ENCODE peak calls at places on chromosomes 2 and 18, in eight cellular contexts. L is stomach; I is tibial nerve; C is AG04450; B is CD4-positive, alpha-beta T cell; F is PC-3; P is colonic mucosa; M is foreskin keratinocyte. R is an unnamed sample.

GRCh38 chr18:363327-364115 is 95.7 kb upstream of the THOC1 start:
- DNase-seq in L (no peak), I (no peak), C (no peak), B (no peak), F (peak; percentile 32), P (no peak), M (no peak), R (no peak)

GRCh38 chr2:98461650-98462049 is 17.0 kb downstream of the INPP4A start:
- DNase-seq in L (no peak), I (no peak), C (no peak), B (no peak), F (no peak), P (no peak), M (no peak), R (no peak)

GRCh38 chr18:54828290-54828871 is at the start of gene RAB27B:
- DNase-seq in L (peak; percentile 88), I (peak; percentile 11), C (peak; percentile 55), B (peak; percentile 62), F (peak; percentile 89), P (peak; percentile 92), M (peak; percentile 94), R (peak; percentile 69)

GRCh38 chr2:138035597-138036217 is 71.4 kb downstream of the HNMT start:
- DNase-seq in L (no peak), I (no peak), C (no peak), B (no peak), F (no peak), P (no peak), M (no peak), R (no peak)

GRCh38 chr2:241547781-241548450 is 10.6 kb upstream of the BOK start:
- DNase-seq in L (no peak), I (no peak), C (no peak), B (no peak), F (no peak), P (no peak), M (no peak), R (no peak)

GRCh38 chr2:20304411-20304810 is 46.2 kb downstream of the PUM2 start:
- DNase-seq in L (no peak), I (no peak), C (peak; percentile 15), B (no peak), F (peak; percentile 31), P (no peak), M (peak; percentile 79), R (no peak)

GRCh38 chr2:237682901-237683670 is 55.7 kb downstream of the LRRFIP1 start:
- DNase-seq in L (no peak), I (no peak), C (no peak), B (no peak), F (no peak), P (peak; percentile 84), M (no peak), R (peak; percentile 37)

GRCh38 chr2:105454801-105455485 is 56.1 kb upstream of the FHL2 start:
- DNase-seq in L (peak; percentile 52), I (peak; percentile 26), C (no peak), B (no peak), F (peak; percentile 94), P (peak; percentile 58), M (peak; percentile 82), R (peak; percentile 69)

GRCh38 chr18:79480171-79480981 is 84.6 kb downstream of the NFATC1 start:
- DNase-seq in L (no peak), I (no peak), C (no peak), B (no peak), F (no peak), P (no peak), M (no peak), R (no peak)

DNA sequence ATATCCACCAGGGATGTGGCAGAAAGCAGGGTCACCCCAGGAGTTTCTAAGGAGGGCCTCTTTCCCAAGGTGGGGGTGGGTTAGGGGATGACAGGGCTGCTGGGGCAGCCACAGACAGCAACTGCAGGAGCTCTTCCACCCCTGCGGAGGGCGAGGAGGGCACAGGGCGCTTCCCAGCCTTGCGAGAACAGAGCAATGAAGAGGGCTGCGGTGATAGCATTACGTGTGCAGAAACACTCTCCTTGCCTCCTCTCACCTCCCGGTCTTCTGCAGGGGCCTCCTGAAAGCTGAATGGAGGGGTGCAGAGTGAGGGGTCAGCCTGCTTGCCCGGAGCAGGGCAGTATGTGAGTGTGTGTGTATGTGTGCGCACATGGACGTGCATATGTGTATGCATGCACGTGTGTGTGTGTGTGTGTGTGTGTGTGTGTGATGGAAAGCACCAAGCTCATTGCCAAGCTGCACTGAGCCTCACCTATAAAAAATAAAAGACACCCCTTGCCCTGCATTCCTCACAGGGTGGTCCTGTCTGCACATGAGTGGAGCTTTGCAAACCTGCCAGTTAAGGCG is 29.4 kb upstream of the IL1R2 start:
- DNase-seq in L (no peak), I (no peak), C (no peak), B (no peak), F (no peak), P (no peak), M (no peak), R (no peak)
- TF ChIP-seq CTCF in L (no peak), I (no peak), C (no peak), B (no peak), F (no peak), P (no peak), M (no peak), R (no peak)

DNA sequence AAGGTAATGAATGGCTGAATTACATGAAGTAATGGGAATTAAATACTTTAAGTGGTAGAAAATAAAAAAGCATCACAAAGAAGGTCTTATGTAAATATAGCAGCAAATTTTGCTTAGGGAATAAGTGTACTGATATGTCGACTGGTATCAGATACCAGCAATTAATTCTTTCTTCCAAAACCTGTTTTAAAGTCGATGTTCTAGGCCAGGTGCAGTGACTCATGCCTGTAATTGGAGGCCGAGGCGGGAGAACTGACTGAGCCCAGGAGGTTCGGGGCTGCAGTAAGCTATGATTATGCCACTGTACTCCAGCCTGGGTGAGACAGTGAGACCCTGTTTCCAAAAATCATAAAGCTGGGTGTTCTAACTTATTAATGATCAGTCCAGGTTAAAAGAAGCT is 30.3 kb downstream of the SP3 start:
- DNase-seq in L (no peak), I (no peak), C (no peak), B (no peak), F (peak; percentile 70), P (no peak), M (peak; percentile 49), R (peak; percentile 51)
- H3K27ac ChIP-seq in L (no peak overlapping the region), I (no peak overlapping the region), C (no peak overlapping the region), B (no peak overlapping the region), F (no peak overlapping the region), P (no peak overlapping the region), M (no peak overlapping the region), R (peak overlapping the region; percentile 36)

DNA sequence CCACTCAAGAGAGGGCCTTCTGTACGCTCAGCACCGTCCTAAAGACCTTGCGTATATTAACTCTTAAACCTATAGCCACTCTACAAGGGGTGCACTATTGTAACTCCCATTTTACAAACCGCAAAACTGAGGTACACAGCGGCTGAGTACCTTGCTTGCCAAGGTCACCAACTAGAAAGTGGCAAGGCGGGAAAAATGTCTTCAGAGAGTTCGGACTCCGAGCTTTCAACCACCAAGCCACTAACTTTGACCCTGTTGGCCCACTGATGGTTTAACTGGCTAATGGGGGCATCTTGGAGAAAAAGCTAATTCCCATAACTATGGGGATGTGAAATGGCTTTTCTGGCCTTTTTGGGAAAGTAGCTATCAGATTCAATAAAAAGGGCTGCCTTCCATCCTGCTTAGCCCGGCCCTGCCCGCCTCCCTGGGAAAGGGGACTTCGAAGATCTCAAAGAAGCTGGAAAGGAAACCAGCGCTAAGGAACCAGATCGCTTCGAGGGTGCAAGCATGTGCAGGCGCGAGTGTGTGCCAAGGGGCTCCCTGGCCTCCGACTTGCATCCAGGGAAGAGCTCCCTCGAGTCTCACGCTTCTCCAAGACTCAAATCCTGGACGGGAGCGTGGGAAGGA is 2.4 kb upstream of the SP5 start:
- DNase-seq in L (no peak), I (no peak), C (no peak), B (no peak), F (no peak), P (no peak), M (no peak), R (no peak)
- TF ChIP-seq CTCF in L (no peak), I (no peak), C (no peak), B (no peak), F (no peak), P (no peak), M (no peak), R (no peak)

GRCh38 chr2:231037731-231038482 is 584 bp downstream of the C2orf72 start:
- DNase-seq in L (peak; percentile 67), I (no peak), C (no peak), B (no peak), F (no peak), P (no peak), M (no peak), R (no peak)
- H3K27ac ChIP-seq in L (peak overlapping the region; percentile 71), I (no peak overlapping the region), C (no peak overlapping the region), B (no peak overlapping the region), F (no peak overlapping the region), P (no peak overlapping the region), M (no peak overlapping the region), R (no peak overlapping the region)

DNA sequence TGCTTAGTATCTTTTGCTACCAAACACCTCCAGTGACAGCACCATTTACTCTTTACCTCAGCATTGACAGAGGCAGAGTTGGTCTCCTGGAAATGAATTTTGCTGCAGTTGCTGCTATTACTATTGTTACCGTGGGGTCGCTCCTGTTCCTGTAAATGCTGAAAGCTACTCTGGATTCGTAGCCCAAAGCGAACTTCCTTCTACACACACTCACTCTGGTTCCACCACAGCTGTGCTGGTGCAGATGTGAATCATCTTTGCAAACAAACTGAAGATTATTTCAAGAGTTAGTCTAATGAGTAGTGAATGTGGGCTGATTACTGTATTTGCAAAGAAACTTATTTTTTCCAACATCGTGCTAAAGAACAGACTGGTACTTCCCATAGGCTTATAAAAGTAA is 303.9 kb downstream of the LPIN1 start:
- DNase-seq in L (no peak), I (peak; percentile 11), C (peak; percentile 65), B (no peak), F (peak; percentile 90), P (no peak), M (peak; percentile 20), R (peak; percentile 11)
- TF ChIP-seq CTCF in L (no peak), I (no peak), C (peak; percentile 33), B (no peak), F (peak; percentile 76), P (no peak), M (no peak), R (no peak)

GRCh38 chr18:58813821-58814220 is 50.9 kb upstream of the ZNF532 start:
- DNase-seq in L (no peak), I (no peak), C (no peak), B (no peak), F (no peak), P (no peak), M (no peak), R (no peak)
- H3K27ac ChIP-seq in L (no peak overlapping the region), I (no peak overlapping the region), C (no peak overlapping the region), B (no peak overlapping the region), F (no peak overlapping the region), P (no peak overlapping the region), M (no peak overlapping the region), R (no peak overlapping the region)